ENCODE peak calls at places on chromosomes 1 and 21, in four cellular contexts. One of them, this sample, is unnamed.
A peak's percentile ranks its signal among the peaks of the same experiment; 100 is the strongest.

GRCh38 chr1:92481598-92482403 is 4.9 kb downstream of the GFI1 start:
- DNase-seq in HCT116: no peak
- DNase-seq in GM12878: no peak
- DNase-seq in K562: no peak
- DNase-seq in this sample: no peak

GRCh38 chr1:48236716-48237470 is 14.4 kb downstream of the SLC5A9 start:
- DNase-seq in HCT116: peak; percentile 28
- DNase-seq in GM12878: no peak
- DNase-seq in K562: peak; percentile 45
- DNase-seq in this sample: peak; percentile 33

GRCh38 chr1:10429868-10430215 is 391 bp upstream of the CENPS start:
- DNase-seq in HCT116: no peak
- DNase-seq in GM12878: no peak
- DNase-seq in K562: no peak
- DNase-seq in this sample: no peak

GRCh38 chr1:96559707-96560588 is 161.6 kb upstream of the PTBP2 start:
- DNase-seq in HCT116: no peak
- DNase-seq in GM12878: no peak
- DNase-seq in K562: no peak
- DNase-seq in this sample: no peak

GRCh38 chr1:109784551-109785252 is 21.0 kb upstream of the EPS8L3 start:
- DNase-seq in HCT116: no peak
- DNase-seq in GM12878: no peak
- DNase-seq in K562: no peak
- DNase-seq in this sample: no peak

GRCh38 chr21:33441489-33442477 is 38.0 kb downstream of the TMEM50B start:
- DNase-seq in HCT116: no peak
- DNase-seq in GM12878: peak; percentile 91
- DNase-seq in K562: no peak
- DNase-seq in this sample: peak; percentile 17

GRCh38 chr1:53656062-53656915 is 82.7 kb downstream of the GLIS1 start:
- DNase-seq in HCT116: no peak
- DNase-seq in GM12878: no peak
- DNase-seq in K562: no peak
- DNase-seq in this sample: no peak

GRCh38 chr1:46191033-46191701 is 7.1 kb downstream of the POMGNT1 start:
- DNase-seq in HCT116: no peak
- DNase-seq in GM12878: no peak
- DNase-seq in K562: no peak
- DNase-seq in this sample: no peak

GRCh38 chr1:78370356-78370755 is 120.4 kb upstream of the PTGFR start:
- DNase-seq in HCT116: no peak
- DNase-seq in GM12878: no peak
- DNase-seq in K562: no peak
- DNase-seq in this sample: no peak

GRCh38 chr1:145871994-145872411 is 13.1 kb upstream of the PIAS3 start:
- DNase-seq in HCT116: no peak
- DNase-seq in GM12878: no peak
- DNase-seq in K562: no peak
- DNase-seq in this sample: no peak

GRCh38 chr1:117820694-117821381 is 108.6 kb downstream of the GDAP2 start:
- DNase-seq in HCT116: no peak
- DNase-seq in GM12878: no peak
- DNase-seq in K562: no peak
- DNase-seq in this sample: no peak

GRCh38 chr1:221947731-221948130 is 205.8 kb upstream of the DUSP10 start:
- DNase-seq in HCT116: no peak
- DNase-seq in GM12878: no peak
- DNase-seq in K562: no peak
- DNase-seq in this sample: no peak

GRCh38 chr1:209380396-209380795 is 203.1 kb upstream of the CAMK1G start:
- DNase-seq in HCT116: no peak
- DNase-seq in GM12878: no peak
- DNase-seq in K562: no peak
- DNase-seq in this sample: no peak

GRCh38 chr1:246142320-246142893 is 364.7 kb downstream of the SMYD3 start:
- DNase-seq in HCT116: peak; percentile 87
- DNase-seq in GM12878: no peak
- DNase-seq in K562: peak; percentile 72
- DNase-seq in this sample: no peak

GRCh38 chr1:150928286-150928685 is 2.1 kb downstream of the SETDB1 start:
- DNase-seq in HCT116: no peak
- DNase-seq in GM12878: no peak
- DNase-seq in K562: no peak
- DNase-seq in this sample: no peak

GRCh38 chr1:31880957-31881697 is 57.0 kb downstream of the PTP4A2 start:
- DNase-seq in HCT116: no peak
- DNase-seq in GM12878: no peak
- DNase-seq in K562: no peak
- DNase-seq in this sample: no peak

GRCh38 chr1:44894591-44894990 is 51.5 kb upstream of the PTCH2 start:
- DNase-seq in HCT116: no peak
- DNase-seq in GM12878: no peak
- DNase-seq in K562: no peak
- DNase-seq in this sample: no peak

GRCh38 chr1:14782741-14783591 is 184.5 kb downstream of the KAZN start:
- DNase-seq in HCT116: no peak
- DNase-seq in GM12878: no peak
- DNase-seq in K562: peak; percentile 43
- DNase-seq in this sample: no peak

GRCh38 chr1:232873931-232874330 is 68.7 kb downstream of the MAP10 start:
- DNase-seq in HCT116: no peak
- DNase-seq in GM12878: no peak
- DNase-seq in K562: no peak
- DNase-seq in this sample: no peak

GRCh38 chr1:61254629-61255323 is 172.4 kb downstream of the NFIA start:
- DNase-seq in HCT116: no peak
- DNase-seq in GM12878: no peak
- DNase-seq in K562: no peak
- DNase-seq in this sample: no peak

GRCh38 chr1:107526524-107527198 is 385.8 kb downstream of the NTNG1 start:
- DNase-seq in HCT116: no peak
- DNase-seq in GM12878: no peak
- DNase-seq in K562: no peak
- DNase-seq in this sample: no peak

GRCh38 chr1:107532318-107532717 is 391.5 kb downstream of the NTNG1 start:
- DNase-seq in HCT116: no peak
- DNase-seq in GM12878: no peak
- DNase-seq in K562: no peak
- DNase-seq in this sample: no peak

GRCh38 chr1:107531065-107531908 is 390.4 kb downstream of the NTNG1 start:
- DNase-seq in HCT116: no peak
- DNase-seq in GM12878: no peak
- DNase-seq in K562: no peak
- DNase-seq in this sample: no peak

GRCh38 chr1:107530543-107530942 is 389.7 kb downstream of the NTNG1 start:
- DNase-seq in HCT116: no peak
- DNase-seq in GM12878: no peak
- DNase-seq in K562: no peak
- DNase-seq in this sample: no peak

GRCh38 chr1:107529511-107530149 is 388.8 kb downstream of the NTNG1 start:
- DNase-seq in HCT116: no peak
- DNase-seq in GM12878: peak; percentile 19
- DNase-seq in K562: peak; percentile 57
- DNase-seq in this sample: peak; percentile 34
- TF ChIP-seq JUND in HCT116: no peak
- TF ChIP-seq JUND in GM12878: no peak
- TF ChIP-seq JUND in K562: no peak
- TF ChIP-seq JUND in this sample: no peak

DNA sequence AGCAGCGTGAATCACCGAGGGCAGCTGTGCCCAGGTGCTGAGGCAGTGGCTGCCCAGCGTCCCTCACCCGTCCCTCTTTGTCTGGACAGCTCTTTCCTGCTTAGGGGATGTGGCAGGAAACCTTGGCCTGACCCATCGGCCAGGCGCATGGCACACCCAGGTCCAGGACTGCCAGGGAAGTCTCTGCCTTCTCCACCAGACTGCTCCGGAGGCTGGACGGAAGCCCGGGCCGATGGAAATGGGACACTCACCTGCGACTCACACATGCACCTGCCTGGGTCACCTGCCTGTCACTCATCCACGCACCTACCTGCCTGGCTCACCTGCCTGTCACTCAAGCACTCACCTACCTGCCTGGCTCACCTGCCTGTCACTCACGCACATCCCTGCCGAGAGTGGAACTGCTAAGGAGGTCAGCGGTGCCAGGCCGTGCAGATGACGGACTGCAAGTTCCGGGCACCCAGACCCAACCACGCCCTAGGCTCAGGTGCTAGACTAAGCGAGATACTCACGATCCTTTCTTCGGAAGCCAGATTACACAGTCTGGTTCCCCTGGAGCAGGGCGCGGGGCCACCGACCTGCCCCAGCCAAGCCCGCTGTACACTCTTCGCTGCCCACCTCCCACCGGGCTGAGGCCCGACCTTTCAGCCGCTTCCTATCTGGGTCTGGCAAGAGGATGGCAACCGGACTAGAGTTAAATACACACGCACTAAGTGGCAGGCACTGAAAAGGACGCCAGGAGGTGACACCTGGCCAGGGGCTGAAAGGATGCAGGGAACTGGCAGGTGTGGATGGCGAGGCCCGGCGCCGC is 1.1 kb downstream of the UBE2J2 start:
- DNase-seq in HCT116: no peak
- DNase-seq in GM12878: no peak
- DNase-seq in K562: no peak
- DNase-seq in this sample: peak; percentile 91
- TF ChIP-seq JUND in HCT116: no peak
- TF ChIP-seq JUND in GM12878: no peak
- TF ChIP-seq JUND in K562: no peak
- TF ChIP-seq JUND in this sample: no peak

GRCh38 chr1:163069142-163069541 is at the start of gene RGS4:
- DNase-seq in HCT116: peak; percentile 54
- DNase-seq in GM12878: no peak
- DNase-seq in K562: peak; percentile 8
- DNase-seq in this sample: no peak
- TF ChIP-seq JUND in HCT116: no peak
- TF ChIP-seq JUND in GM12878: no peak
- TF ChIP-seq JUND in K562: no peak
- TF ChIP-seq JUND in this sample: no peak

GRCh38 chr1:76090284-76091180 is 16.0 kb downstream of the ST6GALNAC3 start:
- DNase-seq in HCT116: no peak
- DNase-seq in GM12878: no peak
- DNase-seq in K562: no peak
- DNase-seq in this sample: no peak
- TF ChIP-seq JUND in HCT116: no peak
- TF ChIP-seq JUND in GM12878: no peak
- TF ChIP-seq JUND in K562: no peak
- TF ChIP-seq JUND in this sample: no peak

GRCh38 chr1:224098007-224098406 is 15.9 kb upstream of the FBXO28 start:
- DNase-seq in HCT116: no peak
- DNase-seq in GM12878: no peak
- DNase-seq in K562: no peak
- DNase-seq in this sample: no peak
- TF ChIP-seq JUND in HCT116: no peak
- TF ChIP-seq JUND in GM12878: no peak
- TF ChIP-seq JUND in K562: no peak
- TF ChIP-seq JUND in this sample: no peak

GRCh38 chr1:43172532-43172972 is 422 bp downstream of the CFAP57 start:
- DNase-seq in HCT116: peak; percentile 84
- DNase-seq in GM12878: no peak
- DNase-seq in K562: peak; percentile 98
- DNase-seq in this sample: peak; percentile 90

GRCh38 chr1:43174873-43175272 is 2.7 kb downstream of the CFAP57 start:
- DNase-seq in HCT116: no peak
- DNase-seq in GM12878: no peak
- DNase-seq in K562: no peak
- DNase-seq in this sample: no peak

GRCh38 chr1:43171876-43172531 is at the start of the genes CFAP57 and EBNA1BP2:
- DNase-seq in HCT116: peak; percentile 92
- DNase-seq in GM12878: peak; percentile 91
- DNase-seq in K562: peak; percentile 89
- DNase-seq in this sample: peak; percentile 95

GRCh38 chr1:43177691-43178090 is 5.6 kb downstream of the CFAP57 start:
- DNase-seq in HCT116: no peak
- DNase-seq in GM12878: no peak
- DNase-seq in K562: no peak
- DNase-seq in this sample: no peak
- TF ChIP-seq JUND in HCT116: no peak
- TF ChIP-seq JUND in GM12878: no peak
- TF ChIP-seq JUND in K562: no peak
- TF ChIP-seq JUND in this sample: no peak

DNA sequence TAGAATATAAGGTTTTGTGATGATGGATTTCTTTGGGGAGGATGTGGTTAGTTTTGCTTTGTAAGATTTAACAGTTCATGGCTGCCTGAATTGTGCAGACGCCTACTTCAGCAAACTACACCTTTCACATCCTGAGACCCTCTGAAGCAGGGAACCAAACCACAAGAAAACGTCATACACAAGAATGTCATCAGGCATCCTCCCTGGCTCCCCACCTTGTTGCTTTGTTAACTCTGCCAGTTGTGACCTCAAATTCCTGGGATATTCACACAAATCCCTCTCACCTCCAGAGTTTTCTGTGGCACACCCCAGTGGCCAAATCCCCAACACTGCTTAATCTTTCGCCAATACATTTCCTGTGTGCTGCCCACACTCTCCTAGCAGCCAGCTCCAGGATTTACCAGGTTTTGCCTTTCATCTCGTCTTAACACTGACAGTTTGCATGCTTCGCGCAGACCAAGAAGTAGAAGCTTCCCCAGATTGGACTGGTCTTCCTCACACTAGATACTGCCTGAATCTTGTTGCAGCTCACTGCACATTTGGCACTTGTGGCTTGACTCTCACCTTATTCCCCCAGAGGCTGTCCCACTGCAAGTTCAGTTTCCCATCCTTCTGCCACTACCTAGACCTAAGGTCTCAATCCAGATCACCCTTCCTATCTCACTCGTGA is 51.1 kb upstream of the CTTNBP2NL start:
- DNase-seq in HCT116: no peak
- DNase-seq in GM12878: no peak
- DNase-seq in K562: no peak
- DNase-seq in this sample: no peak
- TF ChIP-seq JUND in HCT116: no peak
- TF ChIP-seq JUND in GM12878: no peak
- TF ChIP-seq JUND in K562: no peak
- TF ChIP-seq JUND in this sample: no peak

This sample was measured in T47D.